ENCODE peak calls at places on chromosome 2, in nine cellular contexts. A is brain microvascular endothelial cell; D is T-helper 1 cell; K is RCC 7860; H is tibial artery; C is Panc1; B is HEK293T; E is activated T-cell treated with anti-CD3 and anti-CD28 coated beads, Interleukin-2, amount 50 U/mL, for 72 hours; N is left ventricle myocardium inferior. Y is an unnamed sample.

GRCh38 chr2:223088866-223089265 is 36.9 kb downstream of the KCNE4 start:
- DNase-seq in A (peak; percentile 29), D (no peak), K (no peak), H (no peak), C (no peak), B (no peak), E (no peak), N (no peak), Y (no peak)

GRCh38 chr2:86774862-86775261 is 15.9 kb downstream of the CD8A start:
- DNase-seq in A (no peak), D (no peak), K (no peak), H (no peak), C (no peak), B (no peak), E (no peak), N (no peak), Y (no peak)

GRCh38 chr2:10303634-10304378 is 1.1 kb downstream of the HPCAL1 start:
- DNase-seq in A (no peak), D (peak; percentile 34), K (peak; percentile 53), H (no peak), C (no peak), B (no peak), E (peak; percentile 54), N (peak; percentile 40), Y (peak; percentile 33)

GRCh38 chr2:71004356-71004755 is 9.7 kb upstream of the TEX261 start:
- DNase-seq in A (no peak), D (no peak), K (no peak), H (no peak), C (no peak), B (no peak), E (no peak), N (no peak), Y (no peak)

GRCh38 chr2:216414772-216415319 is 2.6 kb downstream of the SMARCAL1 start:
- DNase-seq in A (no peak), D (no peak), K (no peak), H (no peak), C (no peak), B (no peak), E (no peak), N (no peak), Y (no peak)

GRCh38 chr2:48779019-48779418 is 23.5 kb upstream of the LHCGR start:
- DNase-seq in A (no peak), D (no peak), K (no peak), H (no peak), C (no peak), B (no peak), E (no peak), N (no peak), Y (no peak)

GRCh38 chr2:40243581-40243980 is 208.3 kb downstream of the SLC8A1 start:
- DNase-seq in A (peak; percentile 66), D (no peak), K (no peak), H (no peak), C (no peak), B (no peak), E (no peak), N (no peak), Y (no peak)

GRCh38 chr2:106996136-106996769 is 110.3 kb upstream of the ST6GAL2 start:
- DNase-seq in A (no peak), D (no peak), K (no peak), H (no peak), C (no peak), B (no peak), E (no peak), N (no peak), Y (no peak)

GRCh38 chr2:36515538-36515937 is 82.4 kb downstream of the FEZ2 start:
- DNase-seq in A (no peak), D (no peak), K (no peak), H (no peak), C (no peak), B (no peak), E (no peak), N (no peak), Y (no peak)

GRCh38 chr2:67626656-67627055 is 229.5 kb downstream of the ETAA1 start:
- DNase-seq in A (peak; percentile 11), D (no peak), K (no peak), H (no peak), C (no peak), B (no peak), E (no peak), N (no peak), Y (no peak)

GRCh38 chr2:100707016-100707947 is 112.7 kb upstream of the NPAS2 start:
- DNase-seq in A (no peak), D (no peak), K (no peak), H (no peak), C (no peak), B (no peak), E (no peak), N (no peak), Y (no peak)

GRCh38 chr2:216618785-216619184 is 14.4 kb upstream of the IGFBP2 start:
- DNase-seq in A (no peak), D (no peak), K (no peak), H (no peak), C (no peak), B (no peak), E (no peak), N (no peak), Y (no peak)

GRCh38 chr2:6977095-6977777 is 60.0 kb downstream of the RNF144A start:
- DNase-seq in A (no peak), D (no peak), K (no peak), H (no peak), C (peak; percentile 42), B (no peak), E (no peak), N (peak; percentile 78), Y (no peak)

GRCh38 chr2:191319181-191319580 is 74.0 kb downstream of the MYO1B start:
- DNase-seq in A (peak; percentile 73), D (no peak), K (peak; percentile 50), H (no peak), C (no peak), B (no peak), E (no peak), N (no peak), Y (no peak)

GRCh38 chr2:8534729-8535397 is 147.0 kb upstream of the ID2 start:
- DNase-seq in A (no peak), D (no peak), K (no peak), H (peak; percentile 78), C (no peak), B (no peak), E (no peak), N (peak; percentile 80), Y (no peak)

GRCh38 chr2:224357098-224357901 is 44.6 kb downstream of the FAM124B start:
- DNase-seq in A (peak; percentile 52), D (peak; percentile 54), K (peak; percentile 24), H (peak; percentile 34), C (peak; percentile 69), B (peak; percentile 56), E (peak; percentile 47), N (no peak), Y (peak; percentile 43)

GRCh38 chr2:21418456-21418855 is 294.7 kb downstream of the TDRD15 start:
- DNase-seq in A (no peak), D (no peak), K (no peak), H (no peak), C (no peak), B (no peak), E (no peak), N (no peak), Y (no peak)

GRCh38 chr2:26298638-26299393 is 47.1 kb upstream of the SELENOI start:
- DNase-seq in A (peak; percentile 29), D (peak; percentile 21), K (no peak), H (peak; percentile 62), C (no peak), B (no peak), E (peak; percentile 38), N (no peak), Y (no peak)

GRCh38 chr2:117212562-117212961 is 601.9 kb upstream of the DDX18 start:
- DNase-seq in A (no peak), D (no peak), K (no peak), H (no peak), C (no peak), B (no peak), E (no peak), N (no peak), Y (no peak)

GRCh38 chr2:121699421-121700328 is 37.0 kb downstream of the NIFK start:
- DNase-seq in A (peak; percentile 85), D (peak; percentile 70), K (peak; percentile 95), H (no peak), C (peak; percentile 82), B (no peak), E (peak; percentile 92), N (peak; percentile 22), Y (peak; percentile 78)